ENCODE peak calls at places on chromosomes 6 and 20, in eight cellular contexts. C is astrocyte of the cerebellum; P is stimulated activated CD4-positive, alpha-beta T cell treated with anti-CD3 and anti-CD28 coated beads, Interleukin-12 subunit alpha, Interleukin-12 subunit beta, amount 100 ng/mL, for 4 hours; Y is HEK293T; X is D341Med; D is amygdala; A is activated T-helper 1 cell treated with anti-CD3 and anti-CD28 coated beads, Interleukin-2, amount 50 U/mL, for 16 hours; H is cardiac septum. L is an unnamed sample.

GRCh38 chr6:14059791-14060436 is 57.7 kb upstream of the CD83 start:
- DNase-seq in C (no peak), P (no peak), Y (no peak), X (no peak), D (peak), A (no peak), H (peak), L (no peak)

GRCh38 chr20:17710379-17711305 is 10.9 kb downstream of the BANF2 start:
- DNase-seq in C (no peak), P (no peak), Y (no peak), X (no peak), D (no peak), A (no peak), H (no peak), L (no peak)

GRCh38 chr20:51416532-51417244 is 125.8 kb downstream of the NFATC2 start:
- DNase-seq in C (no peak), P (no peak), Y (no peak), X (no peak), D (no peak), A (no peak), H (no peak), L (no peak)

GRCh38 chr6:8108759-8109539 is 6.6 kb upstream of the EEF1E1 start:
- DNase-seq in C (no peak), P (no peak), Y (no peak), X (no peak), D (no peak), A (no peak), H (no peak), L (no peak)

GRCh38 chr6:12967686-12968085 is 251.1 kb downstream of the PHACTR1 start:
- DNase-seq in C (no peak), P (no peak), Y (no peak), X (no peak), D (no peak), A (no peak), H (no peak), L (no peak)

GRCh38 chr6:10140824-10141223 is 274.1 kb downstream of the TFAP2A start:
- DNase-seq in C (no peak), P (no peak), Y (no peak), X (no peak), D (no peak), A (no peak), H (no peak), L (no peak)

GRCh38 chr6:100475554-100476325 is 11.0 kb upstream of the SIM1 start:
- DNase-seq in C (no peak), P (no peak), Y (no peak), X (no peak), D (no peak), A (no peak), H (no peak), L (no peak)

GRCh38 chr20:37228111-37228510 is 33.5 kb downstream of the GHRH start:
- DNase-seq in C (no peak), P (no peak), Y (no peak), X (no peak), D (no peak), A (no peak), H (peak), L (no peak)

GRCh38 chr6:111428803-111429202 is 54.2 kb downstream of the REV3L start:
- DNase-seq in C (no peak), P (no peak), Y (no peak), X (no peak), D (no peak), A (no peak), H (no peak), L (no peak)

GRCh38 chr20:59007758-59008511 is 881 bp upstream of the CTSZ start:
- DNase-seq in C (no peak), P (no peak), Y (no peak), X (no peak), D (no peak), A (no peak), H (no peak), L (no peak)

GRCh38 chr6:100620085-100620484 is 155.4 kb upstream of the SIM1 start:
- DNase-seq in C (peak), P (no peak), Y (no peak), X (no peak), D (no peak), A (no peak), H (no peak), L (no peak)

GRCh38 chr6:157989541-157990289 is 8.1 kb downstream of the SYNJ2 start:
- DNase-seq in C (no peak), P (no peak), Y (no peak), X (peak), D (no peak), A (no peak), H (peak), L (no peak)

GRCh38 chr6:3696525-3696924 is 55.0 kb downstream of the PXDC1 start:
- DNase-seq in C (peak), P (no peak), Y (no peak), X (no peak), D (no peak), A (no peak), H (no peak), L (no peak)

GRCh38 chr20:61127311-61128044 is 124.6 kb upstream of the CDH4 start:
- DNase-seq in C (no peak), P (no peak), Y (no peak), X (no peak), D (no peak), A (no peak), H (no peak), L (no peak)

GRCh38 chr20:58867211-58867610 is 14.7 kb downstream of the GNAS start:
- DNase-seq in C (no peak), P (no peak), Y (no peak), X (no peak), D (no peak), A (no peak), H (no peak), L (no peak)

GRCh38 chr20:4853004-4853403 is 131.3 kb downstream of the PRND start:
- DNase-seq in C (no peak), P (no peak), Y (no peak), X (no peak), D (no peak), A (no peak), H (no peak), L (no peak)

L was measured in stimulated activated naive CD8-positive, alpha-beta T cell treated with anti-CD3 and anti-CD28 coated beads, Interleukin-15, amount 100 ng/mL, for 72 hours.